ENCODE peak calls at places on chromosomes 12 and 14, in four cellular contexts. One of them, this sample, is unnamed.

GRCh38 chr12:56256326-56256960 is 1.7 kb downstream of the ANKRD52 start:
- DNase-seq in endothelial cell: no peak
- DNase-seq in RWPE1: no peak
- DNase-seq in WTC11: peak; percentile 36
- DNase-seq in this sample: no peak

GRCh38 chr14:99520571-99521081 is 39.4 kb downstream of the CCNK start:
- DNase-seq in endothelial cell: no peak
- DNase-seq in RWPE1: no peak
- DNase-seq in WTC11: peak; percentile 11
- DNase-seq in this sample: no peak

GRCh38 chr14:91300283-91300841 is 55.9 kb upstream of the GPR68 start:
- DNase-seq in endothelial cell: no peak
- DNase-seq in RWPE1: no peak
- DNase-seq in WTC11: no peak
- DNase-seq in this sample: no peak

GRCh38 chr12:88408828-88409227 is 171.4 kb downstream of the KITLG start:
- DNase-seq in endothelial cell: no peak
- DNase-seq in RWPE1: no peak
- DNase-seq in WTC11: no peak
- DNase-seq in this sample: no peak

GRCh38 chr12:49533331-49533730 is 5.5 kb upstream of the KCNH3 start:
- DNase-seq in endothelial cell: no peak
- DNase-seq in RWPE1: no peak
- DNase-seq in WTC11: no peak
- DNase-seq in this sample: no peak

GRCh38 chr12:95881331-95881955 is 22.7 kb downstream of the SNRPF start:
- DNase-seq in endothelial cell: no peak
- DNase-seq in RWPE1: no peak
- DNase-seq in WTC11: no peak
- DNase-seq in this sample: no peak

GRCh38 chr12:113640837-113641236 is 169.2 kb upstream of the LHX5 start:
- DNase-seq in endothelial cell: no peak
- DNase-seq in RWPE1: no peak
- DNase-seq in WTC11: no peak
- DNase-seq in this sample: no peak

GRCh38 chr12:88753707-88754106 is 173.4 kb upstream of the KITLG start:
- DNase-seq in endothelial cell: no peak
- DNase-seq in RWPE1: no peak
- DNase-seq in WTC11: no peak
- DNase-seq in this sample: no peak

GRCh38 chr12:62865860-62866407 is 69.0 kb downstream of the PPM1H start:
- DNase-seq in endothelial cell: no peak
- DNase-seq in RWPE1: no peak
- DNase-seq in WTC11: peak; percentile 54
- DNase-seq in this sample: no peak

GRCh38 chr12:49624919-49625577 is 1.7 kb downstream of the PRPF40B start:
- DNase-seq in endothelial cell: no peak
- DNase-seq in RWPE1: peak; percentile 85
- DNase-seq in WTC11: no peak
- DNase-seq in this sample: no peak

GRCh38 chr12:120983759-120984158 is 5.4 kb downstream of the HNF1A start:
- DNase-seq in endothelial cell: no peak
- DNase-seq in RWPE1: no peak
- DNase-seq in WTC11: no peak
- DNase-seq in this sample: no peak

GRCh38 chr14:22898302-22898894 is 15.4 kb downstream of the REM2 start:
- DNase-seq in endothelial cell: no peak
- DNase-seq in RWPE1: peak; percentile 70
- DNase-seq in WTC11: no peak
- DNase-seq in this sample: no peak

GRCh38 chr12:117643971-117644370 is 282.5 kb upstream of the NOS1 start:
- DNase-seq in endothelial cell: no peak
- DNase-seq in RWPE1: no peak
- DNase-seq in WTC11: no peak
- DNase-seq in this sample: no peak

GRCh38 chr14:95157987-95158712 is 821 bp upstream of the DICER1 start:
- DNase-seq in endothelial cell: peak; percentile 26
- DNase-seq in RWPE1: no peak
- DNase-seq in WTC11: peak; percentile 32
- DNase-seq in this sample: peak; percentile 63